ENCODE peak calls at places on chromosomes 1 and 21, in seven cellular contexts. J, D, R, A, T, O and N are unnamed samples.

GRCh38 chr1:62588000-62588399 is 9.3 kb upstream of the ANGPTL3 start:
- DNase-seq in A (no peak), J (no peak), D (no peak), T (no peak), O (no peak), R (no peak), N (no peak)

GRCh38 chr1:54843449-54843848 is 42.3 kb upstream of the TTC22 start:
- DNase-seq in R (no peak), D (no peak), A (no peak), O (no peak), J (no peak), T (no peak), N (no peak)

GRCh38 chr1:163258181-163258580 is 55.5 kb upstream of the RGS5 start:
- DNase-seq in J (no peak), O (no peak), T (no peak), D (peak), A (no peak), R (peak), N (no peak)

GRCh38 chr21:15367061-15367626 is 302.3 kb upstream of the NRIP1 start:
- DNase-seq in D (no peak), R (no peak), O (no peak), A (no peak), J (no peak), T (no peak), N (no peak)

GRCh38 chr1:109763646-109764415 is at the start of gene EPS8L3:
- DNase-seq in R (no peak), A (no peak), O (peak), J (no peak), D (no peak), T (peak), N (peak)

GRCh38 chr1:108925920-108926319 is 37.4 kb downstream of the CLCC1 start:
- DNase-seq in R (no peak), T (no peak), D (no peak), O (no peak), J (no peak), A (no peak), N (no peak)

GRCh38 chr1:241627453-241628329 is 12.5 kb downstream of the CHML start:
- DNase-seq in A (peak), D (no peak), O (no peak), J (peak), R (peak), T (peak), N (no peak)

GRCh38 chr1:48246727-48247126 is 24.2 kb downstream of the SLC5A9 start:
- DNase-seq in O (no peak), T (no peak), R (no peak), D (no peak), A (no peak), J (no peak), N (no peak)

GRCh38 chr1:184994301-184994700 is 20.0 kb upstream of the NIBAN1 start:
- DNase-seq in D (no peak), A (no peak), J (no peak), R (no peak), O (no peak), T (no peak), N (no peak)

GRCh38 chr1:67312630-67313029 is 5.0 kb downstream of the IL12RB2 start:
- DNase-seq in J (no peak), O (no peak), T (no peak), D (no peak), R (no peak), A (no peak), N (no peak)

GRCh38 chr1:220124542-220124941 is 30.6 kb downstream of the IARS2 start:
- DNase-seq in J (no peak), O (no peak), T (no peak), A (peak), D (no peak), R (peak), N (no peak)

GRCh38 chr21:45424854-45425795 is 20.2 kb downstream of the COL18A1 start:
- DNase-seq in T (no peak), J (no peak), R (no peak), O (no peak), A (no peak), D (no peak), N (no peak)

GRCh38 chr1:88655685-88656299 is 28.3 kb upstream of the PKN2 start:
- DNase-seq in D (no peak), O (no peak), R (peak), T (peak), A (no peak), J (peak), N (no peak)

GRCh38 chr1:19390901-19391595 is 78.9 kb downstream of the SLC66A1 start:
- DNase-seq in T (peak), J (peak), R (peak), O (peak), A (peak), D (peak), N (no peak)

GRCh38 chr1:220164116-220164515 is 70.2 kb downstream of the IARS2 start:
- DNase-seq in R (no peak), J (no peak), T (no peak), A (no peak), D (no peak), O (no peak), N (no peak)

GRCh38 chr1:12184008-12184681 is 17.4 kb downstream of the TNFRSF1B start:
- DNase-seq in O (peak), A (peak), R (peak), D (no peak), J (no peak), T (no peak), N (peak)

GRCh38 chr1:147725685-147726084 is 34.7 kb downstream of the GJA5 start:
- DNase-seq in J (no peak), D (no peak), A (no peak), T (no peak), O (no peak), R (no peak), N (no peak)

GRCh38 chr1:21117159-21117953 is 59.3 kb downstream of the EIF4G3 start:
- DNase-seq in D (no peak), J (no peak), T (no peak), A (no peak), O (no peak), R (no peak), N (no peak)

GRCh38 chr1:15963968-15964648 is 11.8 kb downstream of the ZBTB17 start:
- DNase-seq in T (no peak), A (no peak), J (no peak), D (no peak), R (peak), O (no peak), N (no peak)

GRCh38 chr1:184826001-184826400 is 71.3 kb upstream of the EDEM3 start:
- DNase-seq in R (no peak), J (no peak), A (no peak), O (no peak), T (no peak), D (no peak), N (no peak)

GRCh38 chr1:212555426-212555825 is 53.1 kb upstream of the ATF3 start:
- DNase-seq in O (no peak), D (no peak), J (no peak), T (no peak), A (no peak), R (no peak), N (no peak)

GRCh38 chr1:58883037-58883887 is 99.4 kb upstream of the JUN start:
- DNase-seq in O (peak), R (peak), J (no peak), A (peak), T (peak), D (peak), N (peak)

GRCh38 chr1:172513480-172513879 is 19.5 kb upstream of the SUCO start:
- DNase-seq in R (no peak), D (no peak), O (no peak), J (no peak), A (no peak), T (no peak), N (no peak)

GRCh38 chr1:64042331-64043100 is 160.9 kb upstream of the UBE2U start:
- DNase-seq in T (no peak), R (peak), D (peak), A (peak), O (peak), J (no peak), N (no peak)

GRCh38 chr1:241074507-241074906 is 282.5 kb downstream of the RGS7 start:
- DNase-seq in O (no peak), A (no peak), D (no peak), J (no peak), R (no peak), T (no peak), N (no peak)

GRCh38 chr1:211035821-211036380 is 98.0 kb downstream of the KCNH1 start:
- DNase-seq in J (no peak), O (no peak), D (no peak), A (no peak), R (peak), T (no peak), N (no peak)

GRCh38 chr1:183578846-183579245 is 11.4 kb downstream of the NCF2 start:
- DNase-seq in D (no peak), A (no peak), R (peak), T (no peak), J (no peak), O (no peak), N (no peak)

GRCh38 chr1:183575606-183576005 is 14.7 kb downstream of the NCF2 start:
- DNase-seq in O (no peak), J (no peak), T (no peak), R (no peak), A (no peak), D (no peak), N (no peak)

GRCh38 chr1:183577897-183578470 is 12.3 kb downstream of the NCF2 start:
- DNase-seq in T (no peak), J (no peak), R (no peak), O (no peak), A (no peak), D (no peak), N (no peak)

GRCh38 chr1:183580281-183580682 is 10.0 kb downstream of the NCF2 start:
- DNase-seq in T (peak), J (no peak), D (no peak), A (no peak), R (peak), O (no peak), N (no peak)

GRCh38 chr1:183576537-183576936 is 13.7 kb downstream of the NCF2 start:
- DNase-seq in A (no peak), R (no peak), O (no peak), T (no peak), J (no peak), D (no peak), N (no peak)
- H3K4me3 ChIP-seq in A (no peak), R (no peak), O (no peak), T (no peak), J (no peak), D (no peak), N (no peak)

GRCh38 chr1:81158592-81158991 is 642.1 kb upstream of the ADGRL2 start:
- DNase-seq in R (peak), A (no peak), J (no peak), T (no peak), O (peak), D (no peak), N (no peak)
- H3K4me3 ChIP-seq in R (no peak), A (no peak), J (no peak), T (no peak), O (no peak), D (no peak), N (no peak)

GRCh38 chr1:151882466-151882865 is 26.8 kb downstream of the THEM4 start:
- DNase-seq in T (no peak), J (no peak), D (no peak), A (no peak), R (no peak), O (no peak), N (no peak)

GRCh38 chr1:151887028-151887427 is 22.3 kb downstream of the THEM4 start:
- DNase-seq in O (no peak), A (no peak), R (peak), D (no peak), T (no peak), J (no peak), N (no peak)

GRCh38 chr1:151888972-151889570 is 20.2 kb downstream of the THEM4 start:
- DNase-seq in D (no peak), J (peak), A (no peak), O (no peak), T (peak), R (no peak), N (no peak)

GRCh38 chr1:151881479-151881878 is 27.8 kb downstream of the THEM4 start:
- DNase-seq in J (no peak), T (no peak), D (no peak), R (no peak), A (no peak), O (no peak), N (no peak)

GRCh38 chr1:151885479-151885878 is 23.8 kb downstream of the THEM4 start:
- DNase-seq in J (no peak), T (no peak), D (no peak), A (no peak), O (no peak), R (no peak), N (no peak)
- H3K4me3 ChIP-seq in J (no peak), T (no peak), D (no peak), A (no peak), O (no peak), R (no peak), N (no peak)

DNA sequence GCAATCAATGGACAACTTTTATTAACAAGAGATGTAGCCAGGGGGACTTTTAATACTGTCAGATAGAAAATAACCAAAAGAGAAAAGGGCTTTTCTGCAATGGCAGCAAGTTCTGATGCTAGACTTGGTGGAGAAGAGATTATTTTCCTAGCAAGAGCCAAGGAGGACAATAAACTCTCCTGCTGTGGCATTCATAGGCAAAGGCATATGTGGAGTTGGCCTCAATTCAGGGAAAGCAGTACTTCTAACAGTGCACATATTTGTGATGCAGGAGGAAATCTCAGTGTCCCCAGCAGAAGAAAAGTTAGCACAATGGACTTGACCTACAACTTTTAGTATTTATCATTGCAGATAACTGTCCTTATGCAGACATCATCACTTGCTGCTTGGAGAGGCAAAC is 75.1 kb upstream of the GRIK1 start:
- DNase-seq in D (no peak), R (no peak), J (no peak), T (no peak), O (no peak), A (no peak), N (no peak)
- H3K4me3 ChIP-seq in D (no peak), R (no peak), J (no peak), T (no peak), O (no peak), A (no peak), N (no peak)

DNA sequence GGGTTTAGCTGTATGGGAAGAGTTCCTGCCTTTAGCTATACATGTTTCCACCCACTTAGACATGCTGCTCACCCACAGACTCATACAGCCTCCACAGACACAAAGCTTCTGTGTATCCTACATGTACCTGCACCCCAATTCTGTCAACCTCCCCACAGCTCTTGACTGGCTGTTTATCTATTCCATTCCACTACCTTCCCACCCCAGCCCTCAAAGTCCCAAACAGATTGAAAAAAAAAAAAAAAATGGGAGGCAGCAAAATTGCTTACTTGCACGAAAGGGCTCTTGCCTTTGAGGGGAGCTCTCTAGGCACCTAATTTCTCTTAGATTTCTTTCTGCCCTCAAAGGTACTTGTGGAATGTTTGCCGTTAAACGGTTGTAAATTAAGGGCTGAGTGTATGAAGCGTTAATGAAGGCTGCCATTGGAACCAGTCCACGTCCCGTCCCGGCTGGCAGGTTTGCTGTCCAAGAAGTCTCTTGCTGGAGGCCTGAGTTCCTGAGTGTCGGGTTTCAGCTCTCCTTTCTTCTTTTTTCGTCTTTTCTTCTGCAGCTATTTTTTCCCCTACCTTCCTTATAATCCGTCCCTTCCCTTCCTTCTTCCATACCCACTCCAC is 43.6 kb downstream of the PBX1 start:
- DNase-seq in O (peak), R (peak), A (no peak), T (no peak), J (no peak), D (no peak), N (no peak)
- H3K4me3 ChIP-seq in O (peak), R (peak), A (no peak), T (no peak), J (no peak), D (peak), N (no peak)

GRCh38 chr21:34880401-34880800 is 168.7 kb downstream of the RUNX1 start:
- DNase-seq in O (no peak), R (no peak), A (no peak), T (no peak), J (no peak), D (no peak), N (no peak)
- H3K4me3 ChIP-seq in O (no peak), R (peak), A (no peak), T (no peak), J (no peak), D (peak), N (no peak)

DNA sequence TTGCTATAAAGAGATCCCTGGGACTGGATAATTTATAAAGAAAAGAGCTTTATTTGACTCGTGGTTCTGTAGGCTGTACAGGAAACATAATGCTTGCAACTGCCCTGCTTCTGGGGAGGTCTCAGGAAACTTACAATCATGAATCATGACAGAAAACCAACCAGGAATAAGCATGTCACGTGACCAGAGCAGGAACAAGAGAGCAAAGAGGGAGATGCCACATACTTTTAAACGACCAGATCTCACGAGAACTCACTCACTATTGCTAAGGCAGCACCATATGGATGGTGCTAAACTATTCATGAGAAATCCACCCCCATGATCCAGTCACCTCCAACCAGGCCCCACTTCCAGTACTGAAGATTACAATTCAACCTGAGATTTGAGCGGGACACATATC is 49.8 kb upstream of the RCC1 start:
- DNase-seq in T (no peak), O (no peak), D (peak), A (peak), J (no peak), R (peak), N (no peak)
- H3K4me3 ChIP-seq in T (no peak), O (no peak), D (no peak), A (no peak), J (no peak), R (no peak), N (no peak)

DNA sequence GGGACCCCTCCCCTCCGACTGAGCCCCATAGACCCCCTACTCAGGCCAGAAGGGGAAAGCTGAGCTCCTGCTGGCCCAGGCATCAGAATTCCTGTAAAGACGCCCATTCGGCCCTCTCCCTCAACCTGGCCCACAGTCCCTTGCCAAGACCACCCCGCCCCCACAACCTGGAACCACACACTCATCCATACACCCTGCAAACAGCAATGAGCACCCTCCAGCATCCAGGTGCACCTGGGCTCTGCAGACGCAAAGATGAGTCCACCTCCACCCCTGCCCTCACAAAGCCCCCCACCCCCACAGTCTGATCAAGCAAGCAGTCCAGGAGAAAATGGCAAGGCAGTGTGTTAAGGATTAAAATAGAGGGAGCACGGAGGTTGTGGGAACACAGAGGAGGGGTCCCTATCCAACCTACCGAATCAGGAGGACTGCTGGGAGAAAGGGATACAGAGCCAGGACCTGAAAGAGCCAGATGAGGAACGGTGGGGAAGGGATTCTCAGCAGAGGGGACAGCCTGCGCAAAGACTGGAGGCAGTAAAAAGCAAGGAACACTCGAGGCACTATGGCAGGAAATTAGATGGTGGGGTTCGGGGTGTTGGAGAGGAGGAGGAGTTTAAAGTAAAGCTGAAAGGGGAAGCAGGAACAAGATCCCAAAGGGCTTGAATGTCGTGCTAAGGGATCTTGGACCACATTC is 67.3 kb upstream of the LAPTM5 start:
- DNase-seq in R (no peak), A (no peak), O (no peak), D (no peak), T (no peak), J (no peak), N (no peak)
- H3K4me3 ChIP-seq in R (peak), A (peak), O (peak), D (peak), T (peak), J (no peak), N (peak)